ENCODE peak calls at places on chromosomes 2 and 18, in eight cellular contexts. One of them, this sample, is unnamed.

GRCh38 chr2:144541411-144541810 is 21.5 kb upstream of the ZEB2 start:
- DNase-seq in kidney glomerular epithelial cell: no peak
- DNase-seq in caudate nucleus: no peak
- DNase-seq in activated naive CD4-positive, alpha-beta T cell treated with anti-CD3 and anti-CD28 coated beads, Interleukin-2, amount 10 ng/mL, durations not matched to agents 7 days and 5 days: no peak
- DNase-seq in bronchial epithelial cell: peak
- DNase-seq in B cell: no peak
- DNase-seq in left lung: no peak
- DNase-seq in right atrium auricular region: no peak
- DNase-seq in this sample: no peak

GRCh38 chr2:175837046-175837445 is 165.0 kb downstream of the LNPK start:
- DNase-seq in kidney glomerular epithelial cell: no peak
- DNase-seq in caudate nucleus: no peak
- DNase-seq in activated naive CD4-positive, alpha-beta T cell treated with anti-CD3 and anti-CD28 coated beads, Interleukin-2, amount 10 ng/mL, durations not matched to agents 7 days and 5 days: no peak
- DNase-seq in bronchial epithelial cell: peak
- DNase-seq in B cell: no peak
- DNase-seq in left lung: no peak
- DNase-seq in right atrium auricular region: no peak
- DNase-seq in this sample: no peak

GRCh38 chr2:25098056-25098455 is 56.2 kb downstream of the EFR3B start:
- DNase-seq in kidney glomerular epithelial cell: no peak
- DNase-seq in caudate nucleus: no peak
- DNase-seq in activated naive CD4-positive, alpha-beta T cell treated with anti-CD3 and anti-CD28 coated beads, Interleukin-2, amount 10 ng/mL, durations not matched to agents 7 days and 5 days: no peak
- DNase-seq in bronchial epithelial cell: no peak
- DNase-seq in B cell: no peak
- DNase-seq in left lung: no peak
- DNase-seq in right atrium auricular region: no peak
- DNase-seq in this sample: no peak

GRCh38 chr2:76446872-76447271 is 736.2 kb upstream of the GCFC2 start:
- DNase-seq in kidney glomerular epithelial cell: no peak
- DNase-seq in caudate nucleus: no peak
- DNase-seq in activated naive CD4-positive, alpha-beta T cell treated with anti-CD3 and anti-CD28 coated beads, Interleukin-2, amount 10 ng/mL, durations not matched to agents 7 days and 5 days: no peak
- DNase-seq in bronchial epithelial cell: no peak
- DNase-seq in B cell: no peak
- DNase-seq in left lung: no peak
- DNase-seq in right atrium auricular region: no peak
- DNase-seq in this sample: no peak

GRCh38 chr2:183996825-183997823 is 601.2 kb upstream of the ZNF804A start:
- DNase-seq in kidney glomerular epithelial cell: no peak
- DNase-seq in caudate nucleus: no peak
- DNase-seq in activated naive CD4-positive, alpha-beta T cell treated with anti-CD3 and anti-CD28 coated beads, Interleukin-2, amount 10 ng/mL, durations not matched to agents 7 days and 5 days: no peak
- DNase-seq in bronchial epithelial cell: no peak
- DNase-seq in B cell: no peak
- DNase-seq in left lung: no peak
- DNase-seq in right atrium auricular region: no peak
- DNase-seq in this sample: no peak

GRCh38 chr2:64779117-64779690 is 125.5 kb upstream of the SERTAD2 start:
- DNase-seq in kidney glomerular epithelial cell: peak
- DNase-seq in caudate nucleus: no peak
- DNase-seq in activated naive CD4-positive, alpha-beta T cell treated with anti-CD3 and anti-CD28 coated beads, Interleukin-2, amount 10 ng/mL, durations not matched to agents 7 days and 5 days: no peak
- DNase-seq in bronchial epithelial cell: peak
- DNase-seq in B cell: no peak
- DNase-seq in left lung: no peak
- DNase-seq in right atrium auricular region: no peak
- DNase-seq in this sample: no peak

GRCh38 chr2:95390272-95390880 is 12.1 kb upstream of the FAHD2A start:
- DNase-seq in kidney glomerular epithelial cell: no peak
- DNase-seq in caudate nucleus: no peak
- DNase-seq in activated naive CD4-positive, alpha-beta T cell treated with anti-CD3 and anti-CD28 coated beads, Interleukin-2, amount 10 ng/mL, durations not matched to agents 7 days and 5 days: no peak
- DNase-seq in bronchial epithelial cell: no peak
- DNase-seq in B cell: no peak
- DNase-seq in left lung: no peak
- DNase-seq in right atrium auricular region: no peak
- DNase-seq in this sample: no peak

GRCh38 chr2:11811036-11811654 is 64.7 kb downstream of the LPIN1 start:
- DNase-seq in kidney glomerular epithelial cell: no peak
- DNase-seq in caudate nucleus: no peak
- DNase-seq in activated naive CD4-positive, alpha-beta T cell treated with anti-CD3 and anti-CD28 coated beads, Interleukin-2, amount 10 ng/mL, durations not matched to agents 7 days and 5 days: no peak
- DNase-seq in bronchial epithelial cell: no peak
- DNase-seq in B cell: no peak
- DNase-seq in left lung: no peak
- DNase-seq in right atrium auricular region: peak
- DNase-seq in this sample: no peak

GRCh38 chr2:187581125-187581896 is 27.1 kb upstream of the TFPI start:
- DNase-seq in kidney glomerular epithelial cell: peak
- DNase-seq in caudate nucleus: no peak
- DNase-seq in activated naive CD4-positive, alpha-beta T cell treated with anti-CD3 and anti-CD28 coated beads, Interleukin-2, amount 10 ng/mL, durations not matched to agents 7 days and 5 days: no peak
- DNase-seq in bronchial epithelial cell: peak
- DNase-seq in B cell: no peak
- DNase-seq in left lung: no peak
- DNase-seq in right atrium auricular region: no peak
- DNase-seq in this sample: no peak

GRCh38 chr18:25076980-25077780 is 274.8 kb downstream of the ZNF521 start:
- DNase-seq in kidney glomerular epithelial cell: no peak
- DNase-seq in caudate nucleus: no peak
- DNase-seq in activated naive CD4-positive, alpha-beta T cell treated with anti-CD3 and anti-CD28 coated beads, Interleukin-2, amount 10 ng/mL, durations not matched to agents 7 days and 5 days: no peak
- DNase-seq in bronchial epithelial cell: no peak
- DNase-seq in B cell: no peak
- DNase-seq in left lung: no peak
- DNase-seq in right atrium auricular region: no peak
- DNase-seq in this sample: no peak

GRCh38 chr2:96159084-96159830 is 14.0 kb upstream of the DUSP2 start:
- DNase-seq in kidney glomerular epithelial cell: no peak
- DNase-seq in caudate nucleus: no peak
- DNase-seq in activated naive CD4-positive, alpha-beta T cell treated with anti-CD3 and anti-CD28 coated beads, Interleukin-2, amount 10 ng/mL, durations not matched to agents 7 days and 5 days: peak
- DNase-seq in bronchial epithelial cell: no peak
- DNase-seq in B cell: no peak
- DNase-seq in left lung: no peak
- DNase-seq in right atrium auricular region: no peak
- DNase-seq in this sample: peak

GRCh38 chr2:231720292-231720691 is 12.0 kb downstream of the PTMA start:
- DNase-seq in kidney glomerular epithelial cell: no peak
- DNase-seq in caudate nucleus: no peak
- DNase-seq in activated naive CD4-positive, alpha-beta T cell treated with anti-CD3 and anti-CD28 coated beads, Interleukin-2, amount 10 ng/mL, durations not matched to agents 7 days and 5 days: no peak
- DNase-seq in bronchial epithelial cell: no peak
- DNase-seq in B cell: no peak
- DNase-seq in left lung: no peak
- DNase-seq in right atrium auricular region: no peak
- DNase-seq in this sample: no peak

GRCh38 chr2:110674620-110675555 is 3.0 kb downstream of the BUB1 start:
- DNase-seq in kidney glomerular epithelial cell: peak
- DNase-seq in caudate nucleus: no peak
- DNase-seq in activated naive CD4-positive, alpha-beta T cell treated with anti-CD3 and anti-CD28 coated beads, Interleukin-2, amount 10 ng/mL, durations not matched to agents 7 days and 5 days: no peak
- DNase-seq in bronchial epithelial cell: peak
- DNase-seq in B cell: peak
- DNase-seq in left lung: peak
- DNase-seq in right atrium auricular region: no peak
- DNase-seq in this sample: no peak

GRCh38 chr2:223894968-223895367 is 50.2 kb downstream of the WDFY1 start:
- DNase-seq in kidney glomerular epithelial cell: no peak
- DNase-seq in caudate nucleus: no peak
- DNase-seq in activated naive CD4-positive, alpha-beta T cell treated with anti-CD3 and anti-CD28 coated beads, Interleukin-2, amount 10 ng/mL, durations not matched to agents 7 days and 5 days: no peak
- DNase-seq in bronchial epithelial cell: no peak
- DNase-seq in B cell: no peak
- DNase-seq in left lung: no peak
- DNase-seq in right atrium auricular region: no peak
- DNase-seq in this sample: no peak

GRCh38 chr18:2970762-2971659 is 41.9 kb downstream of the LPIN2 start:
- DNase-seq in kidney glomerular epithelial cell: no peak
- DNase-seq in caudate nucleus: no peak
- DNase-seq in activated naive CD4-positive, alpha-beta T cell treated with anti-CD3 and anti-CD28 coated beads, Interleukin-2, amount 10 ng/mL, durations not matched to agents 7 days and 5 days: peak
- DNase-seq in bronchial epithelial cell: no peak
- DNase-seq in B cell: peak
- DNase-seq in left lung: peak
- DNase-seq in right atrium auricular region: no peak
- DNase-seq in this sample: no peak

GRCh38 chr2:73970850-73971471 is 13.7 kb upstream of the TET3 start:
- DNase-seq in kidney glomerular epithelial cell: no peak
- DNase-seq in caudate nucleus: peak
- DNase-seq in activated naive CD4-positive, alpha-beta T cell treated with anti-CD3 and anti-CD28 coated beads, Interleukin-2, amount 10 ng/mL, durations not matched to agents 7 days and 5 days: peak
- DNase-seq in bronchial epithelial cell: no peak
- DNase-seq in B cell: peak
- DNase-seq in left lung: peak
- DNase-seq in right atrium auricular region: no peak
- DNase-seq in this sample: no peak

GRCh38 chr2:237291138-237291792 is 122.7 kb downstream of the COL6A3 start:
- DNase-seq in kidney glomerular epithelial cell: peak
- DNase-seq in caudate nucleus: no peak
- DNase-seq in activated naive CD4-positive, alpha-beta T cell treated with anti-CD3 and anti-CD28 coated beads, Interleukin-2, amount 10 ng/mL, durations not matched to agents 7 days and 5 days: no peak
- DNase-seq in bronchial epithelial cell: peak
- DNase-seq in B cell: no peak
- DNase-seq in left lung: peak
- DNase-seq in right atrium auricular region: peak
- DNase-seq in this sample: peak

GRCh38 chr18:27787543-27787942 is 389.4 kb downstream of the CDH2 start:
- DNase-seq in kidney glomerular epithelial cell: no peak
- DNase-seq in caudate nucleus: no peak
- DNase-seq in activated naive CD4-positive, alpha-beta T cell treated with anti-CD3 and anti-CD28 coated beads, Interleukin-2, amount 10 ng/mL, durations not matched to agents 7 days and 5 days: no peak
- DNase-seq in bronchial epithelial cell: no peak
- DNase-seq in B cell: no peak
- DNase-seq in left lung: no peak
- DNase-seq in right atrium auricular region: no peak
- DNase-seq in this sample: no peak

GRCh38 chr2:239706407-239706806 is 305.6 kb upstream of the HDAC4 start:
- DNase-seq in kidney glomerular epithelial cell: no peak
- DNase-seq in caudate nucleus: no peak
- DNase-seq in activated naive CD4-positive, alpha-beta T cell treated with anti-CD3 and anti-CD28 coated beads, Interleukin-2, amount 10 ng/mL, durations not matched to agents 7 days and 5 days: no peak
- DNase-seq in bronchial epithelial cell: no peak
- DNase-seq in B cell: no peak
- DNase-seq in left lung: no peak
- DNase-seq in right atrium auricular region: no peak
- DNase-seq in this sample: no peak

GRCh38 chr2:226334981-226335720 is 464.5 kb downstream of the IRS1 start:
- DNase-seq in kidney glomerular epithelial cell: no peak
- DNase-seq in caudate nucleus: no peak
- DNase-seq in activated naive CD4-positive, alpha-beta T cell treated with anti-CD3 and anti-CD28 coated beads, Interleukin-2, amount 10 ng/mL, durations not matched to agents 7 days and 5 days: no peak
- DNase-seq in bronchial epithelial cell: peak
- DNase-seq in B cell: no peak
- DNase-seq in left lung: no peak
- DNase-seq in right atrium auricular region: no peak
- DNase-seq in this sample: no peak

GRCh38 chr2:217279571-217279970 is 419.7 kb upstream of the TNP1 start:
- DNase-seq in kidney glomerular epithelial cell: peak
- DNase-seq in caudate nucleus: no peak
- DNase-seq in activated naive CD4-positive, alpha-beta T cell treated with anti-CD3 and anti-CD28 coated beads, Interleukin-2, amount 10 ng/mL, durations not matched to agents 7 days and 5 days: no peak
- DNase-seq in bronchial epithelial cell: peak
- DNase-seq in B cell: no peak
- DNase-seq in left lung: no peak
- DNase-seq in right atrium auricular region: no peak
- DNase-seq in this sample: no peak

GRCh38 chr2:189260361-189260761 is 80.8 kb upstream of the COL5A2 start:
- DNase-seq in kidney glomerular epithelial cell: no peak
- DNase-seq in caudate nucleus: no peak
- DNase-seq in activated naive CD4-positive, alpha-beta T cell treated with anti-CD3 and anti-CD28 coated beads, Interleukin-2, amount 10 ng/mL, durations not matched to agents 7 days and 5 days: no peak
- DNase-seq in bronchial epithelial cell: no peak
- DNase-seq in B cell: no peak
- DNase-seq in left lung: no peak
- DNase-seq in right atrium auricular region: no peak
- DNase-seq in this sample: no peak

GRCh38 chr2:209741953-209742352 is 29.7 kb upstream of the UNC80 start:
- DNase-seq in kidney glomerular epithelial cell: no peak
- DNase-seq in caudate nucleus: no peak
- DNase-seq in activated naive CD4-positive, alpha-beta T cell treated with anti-CD3 and anti-CD28 coated beads, Interleukin-2, amount 10 ng/mL, durations not matched to agents 7 days and 5 days: no peak
- DNase-seq in bronchial epithelial cell: no peak
- DNase-seq in B cell: no peak
- DNase-seq in left lung: no peak
- DNase-seq in right atrium auricular region: no peak
- DNase-seq in this sample: no peak

GRCh38 chr2:70431948-70432347 is 121.7 kb downstream of the TGFA start:
- DNase-seq in kidney glomerular epithelial cell: no peak
- DNase-seq in caudate nucleus: no peak
- DNase-seq in activated naive CD4-positive, alpha-beta T cell treated with anti-CD3 and anti-CD28 coated beads, Interleukin-2, amount 10 ng/mL, durations not matched to agents 7 days and 5 days: no peak
- DNase-seq in bronchial epithelial cell: no peak
- DNase-seq in B cell: no peak
- DNase-seq in left lung: no peak
- DNase-seq in right atrium auricular region: no peak
- DNase-seq in this sample: no peak

GRCh38 chr18:6205706-6206105 is 209.0 kb downstream of the L3MBTL4 start:
- DNase-seq in kidney glomerular epithelial cell: no peak
- DNase-seq in caudate nucleus: no peak
- DNase-seq in activated naive CD4-positive, alpha-beta T cell treated with anti-CD3 and anti-CD28 coated beads, Interleukin-2, amount 10 ng/mL, durations not matched to agents 7 days and 5 days: no peak
- DNase-seq in bronchial epithelial cell: no peak
- DNase-seq in B cell: no peak
- DNase-seq in left lung: no peak
- DNase-seq in right atrium auricular region: no peak
- DNase-seq in this sample: no peak

GRCh38 chr2:219125225-219125885 is 35.3 kb downstream of the NHEJ1 start:
- DNase-seq in kidney glomerular epithelial cell: peak
- DNase-seq in caudate nucleus: no peak
- DNase-seq in activated naive CD4-positive, alpha-beta T cell treated with anti-CD3 and anti-CD28 coated beads, Interleukin-2, amount 10 ng/mL, durations not matched to agents 7 days and 5 days: no peak
- DNase-seq in bronchial epithelial cell: peak
- DNase-seq in B cell: no peak
- DNase-seq in left lung: peak
- DNase-seq in right atrium auricular region: peak
- DNase-seq in this sample: no peak

GRCh38 chr2:33583194-33583938 is 15.7 kb downstream of the FAM98A start:
- DNase-seq in kidney glomerular epithelial cell: peak
- DNase-seq in caudate nucleus: peak
- DNase-seq in activated naive CD4-positive, alpha-beta T cell treated with anti-CD3 and anti-CD28 coated beads, Interleukin-2, amount 10 ng/mL, durations not matched to agents 7 days and 5 days: peak
- DNase-seq in bronchial epithelial cell: peak
- DNase-seq in B cell: peak
- DNase-seq in left lung: no peak
- DNase-seq in right atrium auricular region: no peak
- DNase-seq in this sample: no peak

GRCh38 chr2:211822686-211823335 is 715.8 kb downstream of the ERBB4 start:
- DNase-seq in kidney glomerular epithelial cell: no peak
- DNase-seq in caudate nucleus: no peak
- DNase-seq in activated naive CD4-positive, alpha-beta T cell treated with anti-CD3 and anti-CD28 coated beads, Interleukin-2, amount 10 ng/mL, durations not matched to agents 7 days and 5 days: no peak
- DNase-seq in bronchial epithelial cell: no peak
- DNase-seq in B cell: no peak
- DNase-seq in left lung: no peak
- DNase-seq in right atrium auricular region: no peak
- DNase-seq in this sample: no peak

GRCh38 chr2:17429130-17429529 is 89.1 kb downstream of the RAD51AP2 start:
- DNase-seq in kidney glomerular epithelial cell: peak
- DNase-seq in caudate nucleus: no peak
- DNase-seq in activated naive CD4-positive, alpha-beta T cell treated with anti-CD3 and anti-CD28 coated beads, Interleukin-2, amount 10 ng/mL, durations not matched to agents 7 days and 5 days: no peak
- DNase-seq in bronchial epithelial cell: peak
- DNase-seq in B cell: no peak
- DNase-seq in left lung: no peak
- DNase-seq in right atrium auricular region: no peak
- DNase-seq in this sample: no peak

GRCh38 chr2:200337621-200338020 is 31.1 kb downstream of the SPATS2L start:
- DNase-seq in kidney glomerular epithelial cell: no peak
- DNase-seq in caudate nucleus: no peak
- DNase-seq in activated naive CD4-positive, alpha-beta T cell treated with anti-CD3 and anti-CD28 coated beads, Interleukin-2, amount 10 ng/mL, durations not matched to agents 7 days and 5 days: no peak
- DNase-seq in bronchial epithelial cell: no peak
- DNase-seq in B cell: no peak
- DNase-seq in left lung: no peak
- DNase-seq in right atrium auricular region: no peak
- DNase-seq in this sample: no peak

GRCh38 chr18:37251679-37252078 is 313.9 kb downstream of the CELF4 start:
- DNase-seq in kidney glomerular epithelial cell: no peak
- DNase-seq in caudate nucleus: no peak
- DNase-seq in activated naive CD4-positive, alpha-beta T cell treated with anti-CD3 and anti-CD28 coated beads, Interleukin-2, amount 10 ng/mL, durations not matched to agents 7 days and 5 days: no peak
- DNase-seq in bronchial epithelial cell: peak
- DNase-seq in B cell: no peak
- DNase-seq in left lung: no peak
- DNase-seq in right atrium auricular region: no peak
- DNase-seq in this sample: no peak

GRCh38 chr2:48900321-48901014 is 144.9 kb upstream of the LHCGR start:
- DNase-seq in kidney glomerular epithelial cell: no peak
- DNase-seq in caudate nucleus: peak
- DNase-seq in activated naive CD4-positive, alpha-beta T cell treated with anti-CD3 and anti-CD28 coated beads, Interleukin-2, amount 10 ng/mL, durations not matched to agents 7 days and 5 days: no peak
- DNase-seq in bronchial epithelial cell: no peak
- DNase-seq in B cell: no peak
- DNase-seq in left lung: no peak
- DNase-seq in right atrium auricular region: no peak
- DNase-seq in this sample: no peak

GRCh38 chr2:130912471-130912870 is 75.8 kb downstream of the ARHGEF4 start:
- DNase-seq in kidney glomerular epithelial cell: no peak
- DNase-seq in caudate nucleus: no peak
- DNase-seq in activated naive CD4-positive, alpha-beta T cell treated with anti-CD3 and anti-CD28 coated beads, Interleukin-2, amount 10 ng/mL, durations not matched to agents 7 days and 5 days: no peak
- DNase-seq in bronchial epithelial cell: peak
- DNase-seq in B cell: no peak
- DNase-seq in left lung: no peak
- DNase-seq in right atrium auricular region: no peak
- DNase-seq in this sample: peak

GRCh38 chr18:72867721-72868665 is at the start of gene NETO1:
- DNase-seq in kidney glomerular epithelial cell: peak
- DNase-seq in caudate nucleus: no peak
- DNase-seq in activated naive CD4-positive, alpha-beta T cell treated with anti-CD3 and anti-CD28 coated beads, Interleukin-2, amount 10 ng/mL, durations not matched to agents 7 days and 5 days: no peak
- DNase-seq in bronchial epithelial cell: no peak
- DNase-seq in B cell: no peak
- DNase-seq in left lung: no peak
- DNase-seq in right atrium auricular region: no peak
- DNase-seq in this sample: no peak